ENCODE peak calls at places on chromosomes 2 and 18, in ten cellular contexts. J is hypothalamus; Z is NCI-H1417 treated with DMSO at 0.1 percent for 48 hours; L is neural progenitor cell; H is activated B cell treated with CpG ODN at 0.5 μM for 24 hours; E is GDM1; B is cardiac fibroblast; C is stimulated activated CD8-positive, alpha-beta memory T cell treated with anti-CD3 and anti-CD28 coated beads, Interleukin-15, amount 100 ng/mL, for 24 hours; Y is GM19239; S is hepatocyte. Q is an unnamed sample.

GRCh38 chr2:144143294-144144092 is 376.4 kb downstream of the ZEB2 start:
- DNase-seq in H (no peak), E (peak; percentile 43), S (no peak), Z (no peak), B (no peak), C (no peak), L (no peak), Y (no peak), J (no peak), Q (no peak)

GRCh38 chr18:5964108-5964507 is 68.8 kb upstream of the TMEM200C start:
- DNase-seq in S (no peak), J (no peak), C (no peak), H (no peak), Z (no peak), B (no peak), E (no peak), L (no peak), Y (no peak), Q (no peak)

GRCh38 chr2:232439758-232440135 is 16.2 kb upstream of the ALPI start:
- DNase-seq in H (no peak), J (no peak), Y (no peak), L (no peak), Z (no peak), E (no peak), S (no peak), C (no peak), B (no peak), Q (no peak)

GRCh38 chr2:3377279-3377611 is 373 bp downstream of the EIPR1 start:
- DNase-seq in Z (no peak), S (no peak), C (no peak), Y (no peak), B (peak; percentile 64), J (no peak), H (no peak), L (no peak), E (peak; percentile 33), Q (no peak)

GRCh38 chr18:79610461-79611039 is 69.1 kb upstream of the CTDP1 start:
- DNase-seq in Y (no peak), H (no peak), Z (no peak), E (no peak), J (no peak), S (no peak), L (no peak), B (no peak), C (no peak), Q (peak; percentile 29)

GRCh38 chr2:45826889-45827635 is 175.6 kb downstream of the PRKCE start:
- DNase-seq in L (no peak), Z (no peak), E (no peak), S (peak; percentile 44), Y (no peak), H (no peak), J (no peak), C (no peak), B (peak; percentile 50), Q (peak; percentile 75)

GRCh38 chr2:105808418-105809098 is 63.8 kb downstream of the NCK2 start:
- DNase-seq in B (no peak), L (no peak), Z (no peak), C (no peak), E (no peak), Y (no peak), S (no peak), J (no peak), H (no peak), Q (no peak)

GRCh38 chr2:66577331-66578041 is 142.6 kb downstream of the MEIS1 start:
- DNase-seq in E (no peak), L (peak; percentile 71), H (no peak), J (no peak), S (peak; percentile 15), B (no peak), C (no peak), Y (no peak), Z (no peak), Q (no peak)

GRCh38 chr2:238240761-238241711 is 1.2 kb upstream of the HES6 start:
- DNase-seq in S (peak; percentile 84), J (no peak), E (no peak), L (peak; percentile 96), Y (peak; percentile 59), Z (no peak), B (no peak), H (peak; percentile 28), C (no peak), Q (peak; percentile 86)

GRCh38 chr18:5285326-5285725 is 10.2 kb downstream of the ZBTB14 start:
- DNase-seq in S (no peak), J (no peak), B (no peak), Z (no peak), L (no peak), C (no peak), E (no peak), Y (no peak), H (no peak), Q (no peak)

GRCh38 chr2:133726906-133727305 is 158.6 kb upstream of the NCKAP5 start:
- DNase-seq in H (no peak), S (no peak), E (no peak), Z (no peak), J (no peak), Y (no peak), L (no peak), B (no peak), C (no peak), Q (no peak)

GRCh38 chr18:2848145-2848878 is 1.5 kb downstream of the EMILIN2 start:
- DNase-seq in C (no peak), S (no peak), Z (no peak), L (no peak), Y (no peak), E (no peak), H (no peak), B (peak; percentile 12), J (no peak), Q (peak; percentile 16)

GRCh38 chr2:134706587-134707329 is 12.0 kb downstream of the TMEM163 start:
- DNase-seq in H (no peak), B (peak; percentile 28), Y (no peak), E (peak; percentile 87), Z (no peak), J (no peak), L (no peak), S (no peak), C (no peak), Q (peak; percentile 30)

GRCh38 chr18:59249186-59249774 is 24.0 kb downstream of the RAX start:
- DNase-seq in Y (no peak), C (no peak), B (peak; percentile 89), Z (peak; percentile 87), E (no peak), J (no peak), L (peak; percentile 78), H (no peak), S (peak; percentile 81), Q (peak; percentile 76)

GRCh38 chr2:68811364-68811763 is 59.8 kb downstream of the BMP10 start:
- DNase-seq in Y (no peak), Z (no peak), C (no peak), B (peak; percentile 39), E (no peak), H (no peak), J (no peak), L (no peak), S (no peak), Q (no peak)

GRCh38 chr2:238911376-238912227 is 63.7 kb downstream of the TWIST2 start:
- DNase-seq in Z (no peak), E (no peak), S (no peak), H (no peak), L (no peak), C (no peak), Y (no peak), B (no peak), J (no peak), Q (no peak)

GRCh38 chr2:98538280-98539041 is 69.9 kb downstream of the COA5 start:
- DNase-seq in L (no peak), H (no peak), S (no peak), Y (no peak), E (no peak), B (no peak), J (no peak), Z (no peak), C (no peak), Q (no peak)

GRCh38 chr2:162574615-162575452 is 230.9 kb downstream of the GCA start:
- DNase-seq in E (no peak), Y (no peak), L (no peak), Z (no peak), B (no peak), C (no peak), H (no peak), J (no peak), S (peak; percentile 72), Q (no peak)

GRCh38 chr2:135913726-135914365 is 37.6 kb upstream of the MCM6 start:
- DNase-seq in E (no peak), J (no peak), Y (no peak), C (no peak), L (peak; percentile 51), H (no peak), S (peak; percentile 66), B (peak; percentile 72), Z (no peak), Q (peak; percentile 45)

GRCh38 chr2:157620956-157621355 is 7.7 kb downstream of the ACVR1C start:
- DNase-seq in L (no peak), C (no peak), Z (no peak), S (no peak), B (peak; percentile 38), H (no peak), Y (no peak), J (no peak), E (no peak), Q (no peak)

GRCh38 chr2:120480346-120480902 is 134.5 kb downstream of the INHBB start:
- DNase-seq in C (no peak), Z (no peak), E (no peak), Y (no peak), L (no peak), J (no peak), S (no peak), H (no peak), B (no peak), Q (no peak)

Q was measured in cardiac muscle cell.